ENCODE peak calls at places on chromosomes 11 and 22, in four cellular contexts. J is psoas muscle, H is IMR-90, G is colonic mucosa. V is an unnamed sample.

GRCh38 chr22:42856179-42856864 is 751 bp downstream of the ARFGAP3 start:
- DNase-seq in H (peak), J (peak), G (peak), V (peak)

GRCh38 chr22:45884201-45885067 is 92.5 kb downstream of the WNT7B start:
- DNase-seq in J (no peak), G (no peak), H (no peak), V (peak)

GRCh38 chr22:29121124-29121523 is 48.3 kb downstream of the KREMEN1 start:
- DNase-seq in J (no peak), G (no peak), H (no peak), V (no peak)

GRCh38 chr11:114773541-114774338 is 95.4 kb downstream of the NXPE2 start:
- DNase-seq in H (no peak), G (no peak), J (no peak), V (no peak)

GRCh38 chr11:65700377-65700776 is 11.7 kb upstream of the KAT5 start:
- DNase-seq in J (no peak), G (no peak), H (no peak), V (no peak)

GRCh38 chr11:68661697-68662603 is 22.4 kb upstream of the GAL start:
- DNase-seq in J (no peak), G (no peak), H (peak), V (peak)

GRCh38 chr11:33532257-33532656 is 168.4 kb downstream of the C11orf91 start:
- DNase-seq in G (no peak), H (no peak), J (no peak), V (no peak)

GRCh38 chr11:132803436-132803835 is 728.9 kb downstream of the OPCML start:
- DNase-seq in G (no peak), J (no peak), H (peak), V (no peak)

GRCh38 chr22:46622081-46622521 is 1.9 kb downstream of the GRAMD4 start:
- DNase-seq in H (no peak), G (no peak), J (peak), V (no peak)

GRCh38 chr11:43419460-43419859 is 60.7 kb downstream of the TTC17 start:
- DNase-seq in J (no peak), H (peak), G (peak), V (no peak)

GRCh38 chr22:35378547-35379078 is 2.3 kb upstream of the HMOX1 start:
- DNase-seq in G (no peak), J (no peak), H (no peak), V (no peak)
- H3K27ac ChIP-seq in G (peak), J (peak), H (no peak), V (no peak)

DNA sequence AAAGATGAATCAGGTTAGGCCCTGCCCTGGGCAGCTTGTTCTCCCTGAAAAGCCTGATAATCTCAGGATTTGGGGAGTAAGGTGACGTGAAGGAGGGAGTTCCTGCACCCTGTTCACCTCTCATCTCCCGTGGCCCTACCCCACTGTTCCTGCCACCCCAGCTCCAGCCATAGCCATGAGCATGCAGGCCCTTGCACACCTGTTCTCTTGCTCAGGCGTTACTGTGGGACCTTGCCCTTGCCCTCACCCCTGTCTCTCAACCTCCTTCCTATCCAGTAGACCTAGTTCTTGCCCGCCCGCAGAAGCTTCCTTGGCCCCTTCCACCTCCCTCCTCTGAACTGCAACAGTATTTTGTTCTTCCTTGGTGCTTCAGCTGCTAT is 15.0 kb downstream of the TSKU start:
- DNase-seq in G (peak), H (no peak), J (no peak), V (no peak)
- H3K27ac ChIP-seq in G (no peak), H (no peak), J (no peak), V (no peak)

GRCh38 chr11:74721479-74721835 is 9.8 kb downstream of the CHRDL2 start:
- DNase-seq in G (no peak), J (no peak), H (no peak), V (no peak)

GRCh38 chr11:74723511-74723910 is 7.7 kb downstream of the CHRDL2 start:
- DNase-seq in H (no peak), G (no peak), J (no peak), V (no peak)

GRCh38 chr11:74717211-74717997 is 13.8 kb downstream of the CHRDL2 start:
- DNase-seq in G (no peak), H (no peak), J (no peak), V (no peak)

GRCh38 chr11:74719011-74719410 is 12.2 kb downstream of the CHRDL2 start:
- DNase-seq in G (no peak), H (no peak), J (no peak), V (no peak)

GRCh38 chr11:74720596-74721478 is 10.4 kb downstream of the CHRDL2 start:
- DNase-seq in G (peak), H (peak), J (peak), V (peak)
- H3K27ac ChIP-seq in G (peak), H (peak), J (peak), V (peak)

GRCh38 chr22:49724893-49725489 is 102.7 kb downstream of the BRD1 start:
- DNase-seq in J (peak), G (peak), H (peak), V (peak)
- H3K27ac ChIP-seq in J (no peak), G (no peak), H (no peak), V (no peak)

DNA sequence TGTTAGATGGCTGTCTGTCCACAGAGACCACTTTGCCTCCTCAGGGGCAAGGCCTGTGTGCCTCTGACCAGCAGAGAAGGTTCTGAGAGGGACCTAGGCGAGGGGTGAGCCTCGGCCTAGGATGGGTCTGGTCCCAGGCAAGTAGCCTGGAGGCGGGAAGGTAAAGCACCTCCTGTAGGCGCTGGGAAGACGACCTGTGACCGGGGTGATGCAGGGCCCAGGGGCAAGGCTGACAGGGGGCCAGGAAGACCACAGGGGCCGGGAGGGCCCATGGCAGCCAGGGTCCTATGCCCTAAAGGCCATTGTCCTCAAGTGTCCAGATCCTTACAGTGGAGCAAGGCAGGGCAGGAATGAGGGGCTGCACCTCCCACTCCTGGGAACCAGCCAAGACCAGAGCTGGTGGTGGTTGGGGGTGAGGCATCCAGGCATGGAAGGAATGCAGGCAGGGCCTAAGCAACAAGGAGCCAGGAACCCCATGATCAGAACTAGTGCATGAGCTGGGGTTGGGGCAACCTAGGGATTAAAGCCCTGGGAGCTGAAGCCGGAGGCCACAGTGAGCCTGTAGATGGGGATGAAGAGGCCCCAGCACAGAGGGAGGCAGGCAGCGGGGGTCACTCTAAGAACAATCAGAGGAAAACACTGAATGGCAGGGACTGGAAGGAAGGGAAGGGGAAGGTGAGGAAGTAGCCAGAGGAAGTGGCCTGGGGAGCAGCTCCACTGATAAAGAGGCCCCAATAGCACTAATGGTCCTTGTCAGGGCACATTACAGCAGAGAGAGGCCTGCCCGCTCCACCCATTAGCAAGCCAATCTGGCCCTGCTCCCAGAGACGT is 32.9 kb upstream of the KLHL35 start:
- DNase-seq in G (no peak), J (no peak), H (peak), V (no peak)
- H3K27ac ChIP-seq in G (no peak), J (no peak), H (no peak), V (no peak)

GRCh38 chr11:126501641-126502040 is 146.2 kb downstream of the ST3GAL4 start:
- DNase-seq in G (no peak), H (no peak), J (no peak), V (peak)

GRCh38 chr11:126502159-126502558 is 146.7 kb downstream of the ST3GAL4 start:
- DNase-seq in G (no peak), H (no peak), J (no peak), V (peak)

GRCh38 chr11:126499124-126499752 is 143.8 kb downstream of the ST3GAL4 start:
- DNase-seq in H (no peak), J (no peak), G (no peak), V (peak)

GRCh38 chr11:126502982-126503381 is 147.5 kb downstream of the ST3GAL4 start:
- DNase-seq in G (no peak), H (no peak), J (no peak), V (peak)

DNA sequence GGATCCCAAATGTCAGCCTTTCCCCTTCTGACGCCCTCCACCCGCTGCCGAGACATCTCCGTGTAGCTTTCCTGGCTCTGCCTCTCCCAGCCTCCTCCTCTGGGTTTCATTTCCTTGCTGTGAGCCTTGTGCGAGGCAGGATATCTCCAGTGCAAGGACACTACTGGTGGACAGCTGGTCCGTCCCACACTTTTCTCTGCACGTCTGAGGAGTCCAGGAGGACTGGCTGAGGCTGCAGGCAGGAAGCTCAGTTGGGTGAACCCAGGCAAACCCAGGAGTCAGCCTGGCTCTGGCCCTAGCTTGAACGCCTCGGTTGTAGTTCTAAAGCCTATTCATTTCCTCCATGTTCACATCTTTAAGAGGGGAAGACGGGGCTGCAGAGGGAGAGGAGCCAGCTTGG is 145.5 kb downstream of the ST3GAL4 start:
- DNase-seq in H (no peak), J (no peak), G (no peak), V (peak)
- H3K27ac ChIP-seq in H (no peak), J (no peak), G (no peak), V (no peak)

DNA sequence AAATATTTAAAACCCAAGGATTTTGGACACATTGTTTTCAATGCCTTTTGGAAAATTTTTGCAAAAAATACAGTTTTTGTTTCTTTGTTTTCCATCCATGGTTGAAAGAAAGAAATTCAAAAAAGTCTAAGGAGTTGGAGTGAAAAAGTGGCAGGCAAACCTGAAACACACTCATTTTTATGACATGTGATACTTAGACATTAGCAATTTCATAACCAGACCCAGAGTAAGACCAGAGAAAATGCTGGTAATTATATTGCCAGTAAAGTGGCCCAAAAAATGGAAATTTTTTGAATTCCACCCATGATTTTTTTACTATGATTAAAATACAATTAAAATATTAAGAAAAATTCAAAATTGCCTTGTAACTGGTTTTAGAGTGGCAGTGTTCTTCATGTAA is 128.2 kb downstream of the SLC17A6 start:
- DNase-seq in J (no peak), H (peak), G (no peak), V (no peak)
- H3K27ac ChIP-seq in J (peak), H (no peak), G (no peak), V (no peak)

DNA sequence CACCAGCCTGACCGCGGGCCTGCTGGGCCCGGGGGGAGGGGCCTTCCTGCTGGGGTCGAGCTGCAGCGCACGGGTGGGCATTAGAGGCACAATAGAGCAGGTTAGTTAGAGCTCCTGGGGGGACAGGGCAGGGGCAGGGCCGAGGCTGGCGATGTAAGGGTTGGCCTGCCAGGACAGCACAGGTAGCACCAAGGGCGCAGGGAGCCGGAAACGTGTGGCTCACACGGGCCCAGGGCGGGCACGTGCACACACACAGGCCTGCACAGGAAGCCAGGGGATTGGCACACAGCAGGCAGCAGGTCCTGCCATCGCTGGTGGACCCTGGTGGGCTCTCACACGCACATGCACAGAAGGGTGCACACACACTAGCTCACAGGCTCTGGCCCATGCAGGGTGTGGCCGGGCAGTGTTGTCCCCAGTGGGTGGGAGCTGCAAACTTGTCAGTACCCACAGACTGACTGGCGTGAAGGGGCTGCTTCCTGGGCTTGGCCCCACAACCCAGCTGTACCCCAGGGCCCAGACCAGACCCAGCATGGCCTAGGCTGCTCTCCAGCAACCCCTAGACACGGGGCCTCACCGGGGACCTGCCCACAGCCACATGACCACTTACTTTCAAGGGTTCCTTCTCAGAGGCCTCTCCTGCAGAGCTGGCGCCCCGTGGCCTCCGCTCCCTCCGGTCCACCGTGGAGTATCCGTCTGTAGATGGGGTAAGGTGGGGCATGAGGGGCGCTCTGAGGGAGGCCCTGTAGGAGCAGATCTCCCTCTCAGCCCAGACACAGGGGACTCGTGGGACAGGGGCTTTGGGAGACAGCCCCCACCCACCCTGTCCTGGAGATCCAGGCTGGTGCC is 29.9 kb upstream of the TXNRD2 start:
- DNase-seq in G (no peak), H (no peak), J (no peak), V (peak)
- H3K27ac ChIP-seq in G (no peak), H (no peak), J (no peak), V (peak)

V was measured in upper lobe of right lung.